ENCODE peak calls at places on chromosomes 1 and 21, in ten cellular contexts. C is mesenchymal stem cell, F is adrenal gland, W is ovary, E is fibroblast of lung, Q is breast epithelium, Z is PC-9, S is small intestine, R is tibial nerve, G is IMR-90. T is an unnamed sample.

GRCh38 chr1:46488343-46489168 is 1.1 kb upstream of the DMBX1 start:
- DNase-seq in E (peak; percentile 14), R (no peak), C (peak; percentile 33), S (no peak), W (no peak), Z (no peak), F (no peak), Q (no peak), G (peak; percentile 30), T (no peak)

GRCh38 chr21:42118901-42119300 is 47.8 kb downstream of the UMODL1 start:
- DNase-seq in Z (no peak), R (no peak), E (peak; percentile 11), Q (no peak), F (no peak), G (peak; percentile 48), C (no peak), W (no peak), S (no peak), T (no peak)

GRCh38 chr1:195697130-195697529 is 911.1 kb downstream of the KCNT2 start:
- DNase-seq in Z (no peak), S (no peak), C (no peak), E (no peak), G (no peak), R (no peak), F (no peak), Q (no peak), W (no peak), T (no peak)

GRCh38 chr1:45594412-45594811 is 10.6 kb downstream of the NASP start:
- DNase-seq in Q (no peak), W (no peak), F (no peak), Z (no peak), G (no peak), S (no peak), E (no peak), C (no peak), R (no peak), T (no peak)

GRCh38 chr1:212666116-212666775 is 33.4 kb downstream of the BATF3 start:
- DNase-seq in W (no peak), E (no peak), Q (no peak), Z (no peak), R (no peak), C (peak; percentile 10), F (no peak), S (no peak), G (no peak), T (no peak)

GRCh38 chr1:164510435-164510834 is 48.5 kb upstream of the PBX1 start:
- DNase-seq in W (no peak), E (peak; percentile 13), F (no peak), R (no peak), Z (no peak), S (no peak), Q (no peak), C (peak; percentile 15), G (peak; percentile 33), T (no peak)

GRCh38 chr1:29120367-29120766 is 3.3 kb downstream of the TMEM200B start:
- DNase-seq in W (no peak), Q (no peak), F (no peak), G (no peak), C (no peak), Z (no peak), E (no peak), R (no peak), S (no peak), T (no peak)

GRCh38 chr1:24714859-24715520 is 30.3 kb upstream of the CLIC4 start:
- DNase-seq in G (peak; percentile 47), R (peak; percentile 42), Z (no peak), E (peak; percentile 93), C (no peak), F (peak; percentile 33), S (no peak), W (no peak), Q (peak; percentile 83), T (no peak)

GRCh38 chr1:246292571-246292970 is 214.5 kb downstream of the SMYD3 start:
- DNase-seq in Z (no peak), Q (no peak), G (no peak), E (no peak), R (no peak), C (no peak), W (no peak), S (no peak), F (no peak), T (no peak)

GRCh38 chr1:155022136-155022926 is 11.2 kb downstream of the DCST2 start:
- DNase-seq in E (peak; percentile 16), S (no peak), Z (peak; percentile 65), Q (no peak), R (no peak), G (no peak), F (no peak), C (no peak), W (no peak), T (no peak)

GRCh38 chr1:17618558-17619247 is 79.2 kb downstream of the ARHGEF10L start:
- DNase-seq in G (no peak), F (no peak), W (no peak), R (no peak), E (peak; percentile 12), Z (no peak), C (no peak), S (no peak), Q (no peak), T (no peak)

GRCh38 chr1:42674214-42674613 is 8.0 kb upstream of the YBX1 start:
- DNase-seq in E (no peak), Z (no peak), Q (no peak), W (no peak), F (no peak), S (no peak), R (no peak), C (no peak), G (no peak), T (no peak)

GRCh38 chr1:196063307-196063706 is 544.9 kb downstream of the KCNT2 start:
- DNase-seq in E (peak; percentile 54), R (no peak), G (peak; percentile 16), Z (no peak), W (no peak), S (no peak), Q (no peak), C (no peak), F (no peak), T (no peak)

GRCh38 chr1:71717186-71717585 is 565.2 kb downstream of the NEGR1 start:
- DNase-seq in W (no peak), R (no peak), G (no peak), Z (no peak), F (no peak), S (no peak), E (no peak), Q (no peak), C (no peak), T (no peak)

GRCh38 chr1:43272161-43272560 is 2.4 kb downstream of the TMEM125 start:
- DNase-seq in Z (no peak), G (no peak), W (no peak), F (no peak), S (no peak), Q (no peak), E (no peak), C (no peak), R (no peak), T (no peak)

GRCh38 chr1:3205815-3206214 is 136.8 kb downstream of the PRDM16 start:
- DNase-seq in S (no peak), E (no peak), G (no peak), R (no peak), F (no peak), Z (no peak), W (no peak), Q (no peak), C (no peak), T (no peak)
- H3K36me3 ChIP-seq in S (no peaks in the 10 kb centered on the region), E (no peaks in the 10 kb centered on the region), G (no peaks in the 10 kb centered on the region), R (no peaks in the 10 kb centered on the region), F (no peaks in the 10 kb centered on the region), Z (no peaks in the 10 kb centered on the region), W (no peaks in the 10 kb centered on the region), Q (no peaks in the 10 kb centered on the region), C (no peaks in the 10 kb centered on the region), T (no peaks in the 10 kb centered on the region)

GRCh38 chr1:203228670-203229069 is 803 bp downstream of the CHIT1 start:
- DNase-seq in C (no peak), E (no peak), F (no peak), Z (no peak), G (no peak), Q (no peak), W (no peak), S (no peak), R (no peak), T (no peak)

GRCh38 chr1:203227684-203228083 is 1.8 kb downstream of the CHIT1 start:
- DNase-seq in Z (no peak), E (no peak), S (no peak), Q (no peak), G (no peak), C (no peak), F (no peak), W (no peak), R (no peak), T (no peak)

GRCh38 chr1:203225054-203225453 is 4.4 kb downstream of the CHIT1 start:
- DNase-seq in Q (no peak), S (no peak), F (no peak), Z (no peak), E (no peak), W (no peak), R (no peak), C (no peak), G (no peak), T (no peak)

DNA sequence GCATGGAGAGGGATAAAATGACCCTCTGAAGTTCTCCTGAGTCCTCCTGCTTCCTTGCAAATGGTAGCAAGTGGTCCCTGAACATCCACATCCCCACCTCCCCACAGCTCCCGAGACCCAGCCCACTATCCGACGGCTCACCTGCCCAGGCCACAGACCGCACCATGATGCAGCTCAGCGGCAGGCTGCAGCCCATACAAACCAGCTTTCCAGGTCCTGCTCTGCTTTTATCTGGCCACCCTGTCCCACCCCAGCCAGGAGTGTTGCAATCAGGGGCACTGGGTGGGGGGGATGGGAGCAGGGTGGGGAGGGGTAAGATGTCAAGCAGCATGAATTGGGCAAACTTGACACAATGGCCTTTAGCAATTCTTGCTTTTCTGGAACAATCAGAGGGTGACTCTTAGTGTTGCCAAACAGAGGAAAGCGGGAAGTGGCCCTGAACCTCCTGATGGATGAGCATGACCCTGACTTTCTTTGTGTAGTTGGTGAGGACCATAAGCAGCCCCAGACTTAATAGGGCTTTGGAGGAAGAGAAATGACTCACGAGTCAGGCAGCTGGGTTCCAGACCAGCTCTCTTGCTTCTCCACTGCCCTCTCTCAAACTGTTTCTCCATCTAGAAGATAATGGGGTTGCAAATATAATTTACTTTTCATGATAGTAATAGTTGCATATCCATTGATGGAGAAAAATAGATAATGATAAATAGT is at the start of gene CHIT1:
- DNase-seq in R (no peak), C (no peak), Z (no peak), G (peak; percentile 2), E (no peak), F (no peak), W (no peak), Q (no peak), S (no peak), T (no peak)
- H3K4me1 ChIP-seq in R (no peaks in the 10 kb centered on the region), C (no peaks in the 10 kb centered on the region), Z (no peaks in the 10 kb centered on the region), G (no peaks in the 10 kb centered on the region), E (no peaks in the 10 kb centered on the region), F (no peaks in the 10 kb centered on the region), W (no peaks in the 10 kb centered on the region), Q (no peaks in the 10 kb centered on the region), S (no peaks in the 10 kb centered on the region), T (no peaks in the 10 kb centered on the region)

GRCh38 chr1:119964673-119965363 is 68.5 kb upstream of the ADAM30 start:
- DNase-seq in E (peak; percentile 90), S (no peak), Q (no peak), G (peak; percentile 81), W (no peak), C (no peak), R (no peak), Z (no peak), F (no peak), T (no peak)
- H3K36me3 ChIP-seq in E (peaks cover 15% of the 10 kb centered on the region), S (peaks cover 7% of the 10 kb centered on the region), Q (no peaks in the 10 kb centered on the region), G (peaks cover 30% of the 10 kb centered on the region), W (no peaks in the 10 kb centered on the region), C (peaks cover 17% of the 10 kb centered on the region), R (peaks cover 50% of the 10 kb centered on the region), Z (peaks cover 59% of the 10 kb centered on the region), F (no peaks in the 10 kb centered on the region), T (no peaks in the 10 kb centered on the region)

GRCh38 chr1:183103141-183103540 is 79.9 kb downstream of the LAMC1 start:
- DNase-seq in C (no peak), Z (no peak), E (no peak), G (no peak), Q (no peak), W (no peak), R (no peak), F (no peak), S (no peak), T (no peak)
- H3K4me1 ChIP-seq in C (peaks cover 12% of the 10 kb centered on the region), Z (no peaks in the 10 kb centered on the region), E (peaks cover 19% of the 10 kb centered on the region), G (peaks cover 37% of the 10 kb centered on the region), Q (no peaks in the 10 kb centered on the region), W (peaks cover 12% of the 10 kb centered on the region), R (peaks cover 91% of the 10 kb centered on the region), F (no peaks in the 10 kb centered on the region), S (no peaks in the 10 kb centered on the region), T (peaks cover 59% of the 10 kb centered on the region)

T was measured in Caco-2.